ENCODE peak calls at places on chromosomes 12 and 14, in four cellular contexts. One of them, this sample, is unnamed.

GRCh38 chr12:34406996-34407300 is 384.7 kb downstream of the ALG10 start:
- DNase-seq in CD4-positive, alpha-beta T cell: peak
- DNase-seq in substantia nigra: no peak
- DNase-seq in endodermal cell: no peak
- DNase-seq in this sample: no peak

GRCh38 chr12:118328486-118329340 is 44.0 kb downstream of the TAOK3 start:
- DNase-seq in endodermal cell: no peak
- DNase-seq in substantia nigra: no peak
- DNase-seq in CD4-positive, alpha-beta T cell: no peak
- DNase-seq in this sample: no peak

GRCh38 chr14:51657762-51658161 is 6.1 kb downstream of the FRMD6 start:
- DNase-seq in endodermal cell: no peak
- DNase-seq in substantia nigra: no peak
- DNase-seq in CD4-positive, alpha-beta T cell: no peak
- DNase-seq in this sample: no peak

GRCh38 chr12:118315821-118316220 is 56.9 kb downstream of the TAOK3 start:
- DNase-seq in substantia nigra: no peak
- DNase-seq in CD4-positive, alpha-beta T cell: no peak
- DNase-seq in endodermal cell: no peak
- DNase-seq in this sample: no peak

GRCh38 chr12:51362747-51363342 is 16.4 kb upstream of the CELA1 start:
- DNase-seq in substantia nigra: no peak
- DNase-seq in endodermal cell: no peak
- DNase-seq in CD4-positive, alpha-beta T cell: no peak
- DNase-seq in this sample: no peak

GRCh38 chr12:9741726-9742125 is 8.8 kb upstream of the CLECL1 start:
- DNase-seq in endodermal cell: no peak
- DNase-seq in CD4-positive, alpha-beta T cell: peak
- DNase-seq in substantia nigra: no peak
- DNase-seq in this sample: no peak

GRCh38 chr12:55142896-55143870 is 17.0 kb downstream of the OR9K2 start:
- DNase-seq in endodermal cell: peak
- DNase-seq in CD4-positive, alpha-beta T cell: no peak
- DNase-seq in substantia nigra: no peak
- DNase-seq in this sample: peak

GRCh38 chr14:56118611-56119181 is 485 bp downstream of the PELI2 start:
- DNase-seq in CD4-positive, alpha-beta T cell: peak
- DNase-seq in substantia nigra: peak
- DNase-seq in endodermal cell: peak
- DNase-seq in this sample: no peak

GRCh38 chr14:55348766-55349453 is 62.7 kb downstream of the ATG14 start:
- DNase-seq in substantia nigra: no peak
- DNase-seq in CD4-positive, alpha-beta T cell: no peak
- DNase-seq in endodermal cell: no peak
- DNase-seq in this sample: no peak

GRCh38 chr12:33669349-33669748 is 229.7 kb upstream of the SYT10 start:
- DNase-seq in CD4-positive, alpha-beta T cell: no peak
- DNase-seq in substantia nigra: no peak
- DNase-seq in endodermal cell: no peak
- DNase-seq in this sample: no peak

GRCh38 chr12:81176796-81177195 is 98.9 kb downstream of the ACSS3 start:
- DNase-seq in CD4-positive, alpha-beta T cell: no peak
- DNase-seq in endodermal cell: no peak
- DNase-seq in substantia nigra: no peak
- DNase-seq in this sample: no peak

GRCh38 chr14:55438066-55438683 is 2.2 kb downstream of the TBPL2 start:
- DNase-seq in CD4-positive, alpha-beta T cell: no peak
- DNase-seq in substantia nigra: no peak
- DNase-seq in endodermal cell: peak
- DNase-seq in this sample: peak

GRCh38 chr14:103688906-103689902 is 26.0 kb downstream of the XRCC3 start:
- DNase-seq in CD4-positive, alpha-beta T cell: no peak
- DNase-seq in substantia nigra: no peak
- DNase-seq in endodermal cell: no peak
- DNase-seq in this sample: no peak

GRCh38 chr14:77133718-77134338 is 7.8 kb downstream of the ZDHHC22 start:
- DNase-seq in CD4-positive, alpha-beta T cell: peak
- DNase-seq in substantia nigra: no peak
- DNase-seq in endodermal cell: peak
- DNase-seq in this sample: no peak